ENCODE peak calls at places on chromosomes 13 and 19, in six cellular contexts. One of them, this sample, is unnamed. For H3K4me1, the result is how much of the 10 kb centered on the place peaks cover.

GRCh38 chr13:66926200-66926850 is 303.8 kb downstream of the PCDH9 start:
- DNase-seq in Caco-2: no peak
- DNase-seq in psoas muscle: no peak
- DNase-seq in endothelial cell of umbilical vein: no peak
- DNase-seq in left ventricle myocardium inferior: no peak
- DNase-seq in uterus: no peak
- DNase-seq in this sample: no peak

GRCh38 chr13:49218493-49219051 is 1.6 kb upstream of the MLNR start:
- DNase-seq in psoas muscle: no peak
- DNase-seq in endothelial cell of umbilical vein: no peak
- DNase-seq in uterus: no peak
- DNase-seq in left ventricle myocardium inferior: no peak
- DNase-seq in Caco-2: no peak
- DNase-seq in this sample: no peak

GRCh38 chr13:42453091-42453645 is 120.8 kb upstream of the TNFSF11 start:
- DNase-seq in uterus: no peak
- DNase-seq in psoas muscle: no peak
- DNase-seq in endothelial cell of umbilical vein: no peak
- DNase-seq in left ventricle myocardium inferior: no peak
- DNase-seq in Caco-2: no peak
- DNase-seq in this sample: no peak

GRCh38 chr13:48334534-48335127 is 31.1 kb downstream of the RB1 start:
- DNase-seq in endothelial cell of umbilical vein: peak
- DNase-seq in psoas muscle: no peak
- DNase-seq in Caco-2: no peak
- DNase-seq in left ventricle myocardium inferior: no peak
- DNase-seq in uterus: no peak
- DNase-seq in this sample: peak

GRCh38 chr13:24270639-24271131 is 38.7 kb upstream of the C1QTNF9 start:
- DNase-seq in endothelial cell of umbilical vein: peak
- DNase-seq in psoas muscle: peak
- DNase-seq in Caco-2: peak
- DNase-seq in uterus: peak
- DNase-seq in left ventricle myocardium inferior: peak
- DNase-seq in this sample: no peak

GRCh38 chr19:19745496-19746285 is 12.8 kb upstream of the ZNF14 start:
- DNase-seq in Caco-2: no peak
- DNase-seq in endothelial cell of umbilical vein: no peak
- DNase-seq in uterus: no peak
- DNase-seq in psoas muscle: no peak
- DNase-seq in left ventricle myocardium inferior: no peak
- DNase-seq in this sample: no peak

GRCh38 chr19:45560686-45561085 is 23.9 kb downstream of the OPA3 start:
- DNase-seq in uterus: no peak
- DNase-seq in endothelial cell of umbilical vein: peak
- DNase-seq in left ventricle myocardium inferior: no peak
- DNase-seq in psoas muscle: no peak
- DNase-seq in Caco-2: no peak
- DNase-seq in this sample: no peak

GRCh38 chr13:60463787-60464186 is 66.8 kb downstream of the TDRD3 start:
- DNase-seq in endothelial cell of umbilical vein: no peak
- DNase-seq in psoas muscle: no peak
- DNase-seq in uterus: no peak
- DNase-seq in Caco-2: no peak
- DNase-seq in left ventricle myocardium inferior: no peak
- DNase-seq in this sample: no peak

GRCh38 chr13:74009100-74009668 is 125.0 kb downstream of the KLF12 start:
- DNase-seq in Caco-2: no peak
- DNase-seq in endothelial cell of umbilical vein: no peak
- DNase-seq in psoas muscle: no peak
- DNase-seq in left ventricle myocardium inferior: no peak
- DNase-seq in uterus: no peak
- DNase-seq in this sample: no peak

GRCh38 chr13:99653526-99653925 is 152.3 kb downstream of the TM9SF2 start:
- DNase-seq in Caco-2: no peak
- DNase-seq in uterus: no peak
- DNase-seq in psoas muscle: no peak
- DNase-seq in left ventricle myocardium inferior: no peak
- DNase-seq in endothelial cell of umbilical vein: no peak
- DNase-seq in this sample: peak

GRCh38 chr19:3045885-3046603 is 16.3 kb downstream of the TLE5 start:
- DNase-seq in psoas muscle: no peak
- DNase-seq in left ventricle myocardium inferior: no peak
- DNase-seq in uterus: peak
- DNase-seq in endothelial cell of umbilical vein: no peak
- DNase-seq in Caco-2: no peak
- DNase-seq in this sample: no peak

GRCh38 chr13:99987180-99988047 is 5.8 kb downstream of the ZIC2 start:
- DNase-seq in left ventricle myocardium inferior: no peak
- DNase-seq in Caco-2: no peak
- DNase-seq in uterus: no peak
- DNase-seq in psoas muscle: no peak
- DNase-seq in endothelial cell of umbilical vein: no peak
- DNase-seq in this sample: no peak

GRCh38 chr13:26255717-26256277 is 1.9 kb downstream of the CDK8 start:
- DNase-seq in uterus: no peak
- DNase-seq in left ventricle myocardium inferior: no peak
- DNase-seq in Caco-2: no peak
- DNase-seq in endothelial cell of umbilical vein: peak
- DNase-seq in psoas muscle: no peak
- DNase-seq in this sample: no peak

GRCh38 chr19:47697863-47698609 is 15.2 kb upstream of the EHD2 start:
- DNase-seq in left ventricle myocardium inferior: peak
- DNase-seq in Caco-2: peak
- DNase-seq in endothelial cell of umbilical vein: peak
- DNase-seq in uterus: peak
- DNase-seq in psoas muscle: peak
- DNase-seq in this sample: peak

GRCh38 chr13:20713751-20714150 is 10.3 kb downstream of the IL17D start:
- DNase-seq in psoas muscle: peak
- DNase-seq in Caco-2: no peak
- DNase-seq in uterus: no peak
- DNase-seq in endothelial cell of umbilical vein: peak
- DNase-seq in left ventricle myocardium inferior: no peak
- DNase-seq in this sample: peak

GRCh38 chr13:113837554-113838355 is 26.1 kb downstream of the GAS6 start:
- DNase-seq in endothelial cell of umbilical vein: peak
- DNase-seq in left ventricle myocardium inferior: peak
- DNase-seq in uterus: peak
- DNase-seq in psoas muscle: peak
- DNase-seq in Caco-2: peak
- DNase-seq in this sample: peak

GRCh38 chr13:60727140-60727539 is 330.1 kb downstream of the TDRD3 start:
- DNase-seq in Caco-2: no peak
- DNase-seq in psoas muscle: no peak
- DNase-seq in left ventricle myocardium inferior: no peak
- DNase-seq in uterus: no peak
- DNase-seq in endothelial cell of umbilical vein: no peak
- DNase-seq in this sample: no peak

GRCh38 chr13:31159306-31159705 is 2.4 kb downstream of the HSPH1 start:
- DNase-seq in left ventricle myocardium inferior: no peak
- DNase-seq in endothelial cell of umbilical vein: no peak
- DNase-seq in Caco-2: no peak
- DNase-seq in psoas muscle: no peak
- DNase-seq in uterus: no peak
- DNase-seq in this sample: no peak

GRCh38 chr19:7191946-7192691 is 102.1 kb downstream of the INSR start:
- DNase-seq in Caco-2: no peak
- DNase-seq in uterus: no peak
- DNase-seq in left ventricle myocardium inferior: no peak
- DNase-seq in psoas muscle: no peak
- DNase-seq in endothelial cell of umbilical vein: no peak
- DNase-seq in this sample: no peak

GRCh38 chr19:22735911-22736645 is 47.9 kb downstream of the ZNF99 start:
- DNase-seq in psoas muscle: no peak
- DNase-seq in left ventricle myocardium inferior: no peak
- DNase-seq in uterus: peak
- DNase-seq in Caco-2: no peak
- DNase-seq in endothelial cell of umbilical vein: no peak
- DNase-seq in this sample: no peak

GRCh38 chr19:11198769-11199469 is 1.6 kb upstream of the KANK2 start:
- DNase-seq in endothelial cell of umbilical vein: no peak
- DNase-seq in uterus: no peak
- DNase-seq in left ventricle myocardium inferior: no peak
- DNase-seq in Caco-2: no peak
- DNase-seq in psoas muscle: peak
- DNase-seq in this sample: no peak

GRCh38 chr19:55600336-55601028 is 394 bp downstream of the ZNF524 start:
- DNase-seq in uterus: no peak
- DNase-seq in left ventricle myocardium inferior: peak
- DNase-seq in endothelial cell of umbilical vein: peak
- DNase-seq in psoas muscle: no peak
- DNase-seq in Caco-2: no peak
- DNase-seq in this sample: no peak

GRCh38 chr13:42746846-42747245 is 34.5 kb upstream of the FAM216B start:
- DNase-seq in endothelial cell of umbilical vein: no peak
- DNase-seq in Caco-2: no peak
- DNase-seq in uterus: no peak
- DNase-seq in left ventricle myocardium inferior: no peak
- DNase-seq in psoas muscle: no peak
- DNase-seq in this sample: no peak

GRCh38 chr19:56821675-56822074 is 18.9 kb downstream of the PEG3 start:
- DNase-seq in psoas muscle: no peak
- DNase-seq in uterus: no peak
- DNase-seq in left ventricle myocardium inferior: no peak
- DNase-seq in Caco-2: no peak
- DNase-seq in endothelial cell of umbilical vein: no peak
- DNase-seq in this sample: no peak

GRCh38 chr13:18943273-18943672 is 238.4 kb downstream of the TUBA3C start:
- DNase-seq in endothelial cell of umbilical vein: no peak
- DNase-seq in Caco-2: no peak
- DNase-seq in left ventricle myocardium inferior: no peak
- DNase-seq in psoas muscle: no peak
- DNase-seq in uterus: no peak
- DNase-seq in this sample: peak

GRCh38 chr13:98507060-98507797 is 69.7 kb downstream of the STK24 start:
- DNase-seq in uterus: peak
- DNase-seq in psoas muscle: no peak
- DNase-seq in endothelial cell of umbilical vein: peak
- DNase-seq in left ventricle myocardium inferior: peak
- DNase-seq in Caco-2: no peak
- DNase-seq in this sample: peak

GRCh38 chr19:50419580-50420035 is 870 bp downstream of the SPIB start:
- DNase-seq in left ventricle myocardium inferior: no peak
- DNase-seq in uterus: no peak
- DNase-seq in Caco-2: no peak
- DNase-seq in psoas muscle: peak
- DNase-seq in endothelial cell of umbilical vein: no peak
- DNase-seq in this sample: no peak
- H3K4me3 ChIP-seq in left ventricle myocardium inferior: no peak
- H3K4me3 ChIP-seq in uterus: no peak
- H3K4me3 ChIP-seq in Caco-2: no peak
- H3K4me3 ChIP-seq in psoas muscle: no peak
- H3K4me3 ChIP-seq in endothelial cell of umbilical vein: no peak
- H3K4me3 ChIP-seq in this sample: no peak

DNA sequence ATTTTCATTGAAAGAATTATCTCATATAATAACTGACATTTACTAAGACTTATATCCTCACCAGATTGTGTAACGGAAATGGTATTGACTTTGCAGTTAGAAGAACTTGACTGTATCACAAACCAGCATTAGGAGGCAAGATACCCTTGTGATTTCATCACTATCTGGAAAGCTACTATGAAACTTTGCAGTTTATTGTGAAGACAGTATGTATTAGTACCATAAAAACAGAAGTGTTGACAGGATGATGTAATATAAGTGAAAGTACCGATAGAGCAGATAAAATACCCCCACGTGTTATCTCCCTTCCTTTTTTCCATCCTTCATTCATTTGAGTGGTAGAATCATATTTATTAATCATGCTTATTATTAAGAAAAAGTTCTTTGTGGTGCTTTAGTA is 365.7 kb upstream of the KLHL1 start:
- DNase-seq in Caco-2: no peak
- DNase-seq in left ventricle myocardium inferior: no peak
- DNase-seq in psoas muscle: no peak
- DNase-seq in uterus: no peak
- DNase-seq in endothelial cell of umbilical vein: no peak
- DNase-seq in this sample: no peak
- H3K4me1 ChIP-seq in Caco-2: under half
- H3K4me1 ChIP-seq in left ventricle myocardium inferior: under half
- H3K4me1 ChIP-seq in psoas muscle: under half
- H3K4me1 ChIP-seq in uterus: under half
- H3K4me1 ChIP-seq in endothelial cell of umbilical vein: under half
- H3K4me1 ChIP-seq in this sample: under half

GRCh38 chr19:57829316-57829715 is 783 bp upstream of the ZNF587B start:
- DNase-seq in uterus: no peak
- DNase-seq in left ventricle myocardium inferior: no peak
- DNase-seq in Caco-2: no peak
- DNase-seq in psoas muscle: no peak
- DNase-seq in endothelial cell of umbilical vein: no peak
- DNase-seq in this sample: no peak

GRCh38 chr19:57825501-57825900 is 4.6 kb upstream of the ZNF587B start:
- DNase-seq in Caco-2: no peak
- DNase-seq in endothelial cell of umbilical vein: no peak
- DNase-seq in uterus: no peak
- DNase-seq in left ventricle myocardium inferior: no peak
- DNase-seq in psoas muscle: no peak
- DNase-seq in this sample: no peak

DNA sequence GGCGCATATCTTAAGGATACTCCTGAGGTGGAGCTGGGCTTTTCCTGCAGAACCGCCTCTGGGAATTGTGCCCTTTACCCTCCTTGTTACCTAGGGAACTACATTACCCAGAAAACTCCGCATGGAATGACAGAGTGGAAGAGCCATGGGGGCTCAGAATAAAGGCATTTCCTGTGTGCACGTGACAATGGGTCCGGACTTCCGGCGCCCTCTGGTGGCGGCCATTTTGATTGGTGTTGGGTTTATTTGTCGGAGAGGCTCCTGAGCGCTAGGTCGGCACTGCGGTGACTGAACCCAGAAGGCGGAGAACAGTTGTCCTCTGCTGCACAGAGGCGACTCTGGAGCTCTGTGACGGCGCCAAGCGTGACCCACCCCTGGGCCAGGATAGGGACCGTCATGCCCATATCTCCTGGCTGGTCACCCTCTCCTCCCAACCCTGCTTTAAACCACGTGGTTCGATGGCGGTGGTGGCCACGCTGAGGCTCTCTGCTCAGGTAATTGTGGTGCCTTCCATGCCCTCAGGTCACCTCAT is at the start of gene ZNF587B:
- DNase-seq in uterus: peak
- DNase-seq in endothelial cell of umbilical vein: peak
- DNase-seq in left ventricle myocardium inferior: peak
- DNase-seq in psoas muscle: peak
- DNase-seq in Caco-2: peak
- DNase-seq in this sample: peak
- H3K4me3 ChIP-seq in uterus: peak
- H3K4me3 ChIP-seq in endothelial cell of umbilical vein: no peak
- H3K4me3 ChIP-seq in left ventricle myocardium inferior: peak
- H3K4me3 ChIP-seq in psoas muscle: peak
- H3K4me3 ChIP-seq in Caco-2: peak
- H3K4me3 ChIP-seq in this sample: no peak

DNA sequence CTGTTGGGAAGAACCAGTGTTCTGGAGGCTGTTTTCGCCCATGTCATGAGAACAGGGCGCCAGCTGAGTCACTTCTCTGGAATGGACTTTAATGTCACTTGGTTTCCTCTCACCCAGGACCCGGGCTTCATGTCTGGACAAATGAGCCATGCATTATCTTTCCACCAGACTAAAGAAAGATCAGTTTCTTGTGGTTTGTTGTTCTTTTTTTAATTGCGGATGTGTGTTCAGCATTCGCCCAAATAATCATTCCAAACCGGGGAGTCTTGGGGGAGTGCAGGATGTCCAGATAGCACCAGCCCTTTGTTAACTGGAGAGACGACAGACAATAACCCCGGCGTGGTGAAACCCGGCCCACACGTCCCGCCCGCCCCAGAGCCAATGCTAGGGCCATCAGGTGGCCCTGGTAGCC is 102.5 kb downstream of the COL4A2 start:
- DNase-seq in Caco-2: no peak
- DNase-seq in endothelial cell of umbilical vein: peak
- DNase-seq in psoas muscle: no peak
- DNase-seq in left ventricle myocardium inferior: no peak
- DNase-seq in uterus: peak
- DNase-seq in this sample: peak
- H3K4me1 ChIP-seq in Caco-2: under half
- H3K4me1 ChIP-seq in endothelial cell of umbilical vein: half or more
- H3K4me1 ChIP-seq in psoas muscle: under half
- H3K4me1 ChIP-seq in left ventricle myocardium inferior: half or more
- H3K4me1 ChIP-seq in uterus: under half
- H3K4me1 ChIP-seq in this sample: half or more